ENCODE peak calls at places on chromosomes 4 and X, in four cellular contexts. S is AG09319, K is MCF 10A, Q is lower leg skin. U is an unnamed sample.

GRCh38 chr4:7324651-7325121 is 110.0 kb downstream of the PSAPL1 start:
- DNase-seq in S (no peak), K (no peak), Q (no peak), U (no peak)

GRCh38 chrX:65821721-65822496 is 154.5 kb downstream of the MSN start:
- DNase-seq in S (no peak), Q (no peak), K (peak), U (no peak)

GRCh38 chrX:54891573-54891972 is 29.1 kb upstream of the TRO start:
- DNase-seq in S (peak), K (peak), Q (no peak), U (no peak)

GRCh38 chrX:17851854-17852253 is 9.2 kb downstream of the RAI2 start:
- DNase-seq in Q (no peak), K (no peak), S (no peak), U (no peak)

GRCh38 chr4:86043755-86044592 is 315.9 kb downstream of the MAPK10 start:
- DNase-seq in K (peak), Q (no peak), S (peak), U (no peak)

GRCh38 chr4:141180991-141181760 is 39.5 kb upstream of the ZNF330 start:
- DNase-seq in S (no peak), K (no peak), Q (no peak), U (no peak)

GRCh38 chrX:54794795-54795194 is 3.3 kb downstream of the ITIH6 start:
- DNase-seq in S (no peak), Q (no peak), K (no peak), U (no peak)

GRCh38 chr4:109462297-109462696 is 28.7 kb downstream of the SEC24B start:
- DNase-seq in Q (no peak), K (no peak), S (no peak), U (no peak)

GRCh38 chr4:46211406-46211805 is 87.6 kb upstream of the GABRG1 start:
- DNase-seq in S (no peak), K (peak), Q (no peak), U (no peak)

GRCh38 chr4:11931266-11931665 is 502.6 kb upstream of the HS3ST1 start:
- DNase-seq in K (no peak), Q (no peak), S (no peak), U (no peak)

GRCh38 chr4:10619220-10619619 is 65.3 kb downstream of the CLNK start:
- DNase-seq in Q (no peak), S (no peak), K (peak), U (peak)

GRCh38 chr4:124907881-124908280 is 195.3 kb upstream of the ANKRD50 start:
- DNase-seq in K (no peak), S (no peak), Q (no peak), U (no peak)

GRCh38 chrX:16957751-16958150 is 11.3 kb downstream of the REPS2 start:
- DNase-seq in Q (no peak), S (no peak), K (no peak), U (no peak)

GRCh38 chr4:177554966-177555574 is 112.8 kb upstream of the AGA start:
- DNase-seq in K (peak), Q (no peak), S (no peak), U (no peak)

GRCh38 chrX:1384738-1385250 is 7.1 kb downstream of the SLC25A6 start:
- DNase-seq in S (no peak), Q (peak), K (no peak), U (peak)

GRCh38 chr4:7381221-7381889 is 53.4 kb downstream of the PSAPL1 start:
- DNase-seq in S (no peak), K (peak), Q (peak), U (no peak)

GRCh38 chr4:156443488-156443887 is 489.8 kb upstream of the CTSO start:
- DNase-seq in S (no peak), Q (peak), K (no peak), U (no peak)

GRCh38 chrX:5646818-5647217 is 581.8 kb downstream of the NLGN4X start:
- DNase-seq in K (no peak), S (no peak), Q (no peak), U (no peak)

GRCh38 chrX:133297284-133297683 is 79.1 kb upstream of the TFDP3 start:
- DNase-seq in S (no peak), Q (no peak), K (peak), U (no peak)

GRCh38 chrX:129613596-129613995 is 41.2 kb downstream of the APLN start:
- DNase-seq in K (no peak), S (no peak), Q (no peak), U (no peak)

GRCh38 chr4:152109585-152110509 is 349.0 kb upstream of the GATB start:
- DNase-seq in S (no peak), Q (no peak), K (no peak), U (no peak)

GRCh38 chrX:154409222-154409871 is at the start of gene DNASE1L1:
- DNase-seq in K (peak), Q (peak), S (peak), U (no peak)

GRCh38 chr4:52016985-52017384 is 3.2 kb downstream of the LRRC66 start:
- DNase-seq in S (no peak), K (no peak), Q (no peak), U (no peak)

GRCh38 chr4:129172181-129172580 is 76.2 kb downstream of the C4orf33 start:
- DNase-seq in Q (no peak), K (no peak), S (no peak), U (no peak)

GRCh38 chr4:40122941-40123340 is 66.3 kb downstream of the N4BP2 start:
- DNase-seq in Q (no peak), K (no peak), S (no peak), U (no peak)

GRCh38 chr4:48698029-48698901 is 81.8 kb downstream of the FRYL start:
- DNase-seq in S (peak), Q (peak), K (peak), U (no peak)

GRCh38 chr4:48388504-48389154 is 47.3 kb downstream of the SLAIN2 start:
- DNase-seq in K (no peak), Q (no peak), S (no peak), U (no peak)

GRCh38 chr4:129623233-129623632 is 527.3 kb downstream of the C4orf33 start:
- DNase-seq in K (peak), Q (no peak), S (no peak), U (no peak)

GRCh38 chr4:142372570-142373300 is 473.4 kb downstream of the INPP4B start:
- DNase-seq in K (no peak), Q (no peak), S (no peak), U (no peak)

GRCh38 chr4:30416547-30416946 is 303.6 kb upstream of the PCDH7 start:
- DNase-seq in K (no peak), S (no peak), Q (no peak), U (no peak)

GRCh38 chr4:126798214-126798613 is 834.5 kb upstream of the INTU start:
- DNase-seq in K (no peak), Q (no peak), S (no peak), U (no peak)

GRCh38 chrX:12304261-12304660 is 166.0 kb downstream of the FRMPD4 start:
- DNase-seq in Q (no peak), K (peak), S (no peak), U (no peak)

GRCh38 chr4:113781439-113782040 is 20.0 kb upstream of the CAMK2D start:
- DNase-seq in K (peak), Q (no peak), S (no peak), U (no peak)

GRCh38 chr4:176789955-176790354 is 2.8 kb downstream of the VEGFC start:
- DNase-seq in S (no peak), K (peak), Q (no peak), U (no peak)

GRCh38 chr4:100075486-100076270 is 114.6 kb downstream of the DDIT4L start:
- DNase-seq in S (no peak), Q (no peak), K (no peak), U (no peak)
- TF ChIP-seq CTCF in S (no peak), Q (no peak), K (no peak), U (no peak)

GRCh38 chrX:70762285-70762684 is 146.2 kb downstream of the TEX11 start:
- DNase-seq in S (no peak), Q (no peak), K (no peak), U (no peak)
- TF ChIP-seq CTCF in S (no peak), Q (no peak), K (no peak), U (no peak)

GRCh38 chr4:1261107-1261928 is 12.4 kb upstream of the CTBP1 start:
- DNase-seq in Q (peak), K (no peak), S (no peak), U (no peak)

GRCh38 chr4:1255699-1256098 is 6.8 kb upstream of the CTBP1 start:
- DNase-seq in K (no peak), Q (no peak), S (no peak), U (no peak)

GRCh38 chr4:1259966-1260365 is 11.0 kb upstream of the CTBP1 start:
- DNase-seq in K (no peak), S (no peak), Q (no peak), U (no peak)

GRCh38 chr4:1260418-1261106 is 11.6 kb upstream of the CTBP1 start:
- DNase-seq in K (no peak), Q (peak), S (no peak), U (no peak)

DNA sequence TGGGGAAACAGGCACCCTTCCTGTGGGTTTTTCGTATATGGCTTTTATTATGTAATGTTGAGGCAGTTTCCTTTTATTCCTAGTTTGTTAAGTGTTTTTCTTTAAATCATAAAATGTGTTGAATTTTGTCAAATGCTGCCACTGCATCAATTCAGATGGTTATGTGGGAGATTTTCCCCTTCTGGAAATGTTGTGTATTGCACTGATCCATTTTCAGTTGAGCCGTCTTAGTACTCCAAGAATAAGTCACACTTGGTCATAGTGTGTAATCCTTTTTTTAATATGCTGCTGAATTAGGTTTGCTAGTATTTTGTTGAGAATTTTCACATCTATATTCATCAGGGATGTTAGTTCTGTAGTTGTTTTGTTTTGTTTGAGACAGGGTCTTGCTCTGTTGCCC is 9.5 kb upstream of the CTBP1 start:
- DNase-seq in Q (no peak), K (no peak), S (no peak), U (no peak)
- TF ChIP-seq CTCF in Q (no peak), K (no peak), S (no peak), U (no peak)

DNA sequence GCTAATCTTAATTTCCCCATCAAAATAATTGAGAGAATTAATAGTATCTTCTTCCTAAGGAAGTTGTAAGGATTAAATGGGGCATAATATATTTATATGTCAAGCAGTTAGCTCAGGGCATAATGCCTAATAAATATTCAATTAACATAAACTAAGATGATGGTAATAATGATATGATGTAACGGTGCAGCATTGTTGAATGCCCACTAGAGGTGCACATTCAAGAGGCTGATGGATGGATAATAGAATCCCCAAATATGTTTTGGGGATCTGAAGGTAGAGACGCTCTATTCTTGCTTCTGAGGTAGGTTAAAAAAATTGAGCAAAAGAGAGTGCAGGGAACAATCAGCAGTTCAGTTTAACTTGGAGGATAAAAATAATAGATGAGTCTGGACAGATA is 37.1 kb downstream of the ATOH1 start:
- DNase-seq in K (no peak), S (no peak), Q (no peak), U (no peak)
- TF ChIP-seq CTCF in K (no peak), S (no peak), Q (no peak), U (peak)

U was measured in mesothelial cell of epicardium.